ENCODE peak calls at places on chromosomes 7 and 10, in eight cellular contexts. M is ureter, D is GM04503, E is T follicular helper cell, H is Caki2, G is Right ventricle myocardium superior, Q is hepatocyte, P is AG09319. A is an unnamed sample.

GRCh38 chr10:119608316-119609155 is 11.8 kb upstream of the TIAL1 start:
- DNase-seq in M (peak; percentile 61), D (no peak), E (no peak), H (peak; percentile 28), G (peak; percentile 61), Q (peak; percentile 64), P (no peak), A (peak; percentile 48)

GRCh38 chr10:122487231-122487765 is 25.9 kb downstream of the HTRA1 start:
- DNase-seq in M (no peak), D (no peak), E (no peak), H (peak; percentile 71), G (peak; percentile 33), Q (no peak), P (peak; percentile 40), A (no peak)

GRCh38 chr7:73769481-73770001 is 529 bp downstream of the CLDN3 start:
- DNase-seq in M (no peak), D (no peak), E (no peak), H (no peak), G (no peak), Q (no peak), P (no peak), A (no peak)

GRCh38 chr7:116249969-116250553 is 39.7 kb downstream of the TES start:
- DNase-seq in M (no peak), D (no peak), E (no peak), H (no peak), G (no peak), Q (peak; percentile 17), P (no peak), A (no peak)

GRCh38 chr7:95867309-95867708 is 95.0 kb downstream of the DYNC1I1 start:
- DNase-seq in M (no peak), D (no peak), E (no peak), H (no peak), G (no peak), Q (no peak), P (no peak), A (no peak)

GRCh38 chr7:30658471-30659074 is 23.7 kb downstream of the CRHR2 start:
- DNase-seq in M (no peak), D (no peak), E (no peak), H (no peak), G (no peak), Q (no peak), P (no peak), A (no peak)

GRCh38 chr10:85786401-85786899 is 580.1 kb downstream of the GRID1 start:
- DNase-seq in M (no peak), D (no peak), E (no peak), H (no peak), G (no peak), Q (peak; percentile 62), P (no peak), A (no peak)

GRCh38 chr10:8719971-8720370 is 665.5 kb downstream of the GATA3 start:
- DNase-seq in M (no peak), D (no peak), E (no peak), H (no peak), G (no peak), Q (no peak), P (no peak), A (no peak)

GRCh38 chr10:121579656-121580055 is 18.6 kb downstream of the FGFR2 start:
- DNase-seq in M (no peak), D (no peak), E (no peak), H (no peak), G (no peak), Q (peak; percentile 60), P (no peak), A (no peak)

GRCh38 chr7:42736931-42737330 is 174.9 kb downstream of the C7orf25 start:
- DNase-seq in M (no peak), D (no peak), E (no peak), H (no peak), G (no peak), Q (no peak), P (no peak), A (no peak)

GRCh38 chr10:31977440-31978157 is 49.0 kb upstream of the ARHGAP12 start:
- DNase-seq in M (no peak), D (peak; percentile 60), E (no peak), H (peak; percentile 18), G (no peak), Q (no peak), P (peak; percentile 30), A (peak; percentile 94)

GRCh38 chr10:45155784-45156183 is 155.1 kb downstream of the ZNF22 start:
- DNase-seq in M (no peak), D (no peak), E (no peak), H (no peak), G (no peak), Q (no peak), P (no peak), A (no peak)

GRCh38 chr7:27647052-27647451 is 15.6 kb downstream of the HIBADH start:
- DNase-seq in M (no peak), D (no peak), E (no peak), H (peak; percentile 76), G (no peak), Q (no peak), P (no peak), A (no peak)

GRCh38 chr7:1403844-1404404 is 55.3 kb downstream of the MICALL2 start:
- DNase-seq in M (no peak), D (no peak), E (no peak), H (no peak), G (no peak), Q (peak; percentile 58), P (peak; percentile 14), A (no peak)

GRCh38 chr10:11631890-11632587 is 20.6 kb upstream of the USP6NL start:
- DNase-seq in M (no peak), D (no peak), E (no peak), H (no peak), G (no peak), Q (no peak), P (no peak), A (peak; percentile 38)

GRCh38 chr7:92598310-92598981 is 8.3 kb upstream of the FAM133B start:
- DNase-seq in M (no peak), D (no peak), E (no peak), H (no peak), G (no peak), Q (no peak), P (no peak), A (no peak)

GRCh38 chr10:2839081-2839725 is 228.1 kb upstream of the PFKP start:
- DNase-seq in M (no peak), D (no peak), E (no peak), H (peak; percentile 35), G (peak; percentile 53), Q (peak; percentile 49), P (no peak), A (peak; percentile 24)

GRCh38 chr10:94251098-94251497 is 111.6 kb downstream of the NOC3L start:
- DNase-seq in M (no peak), D (no peak), E (no peak), H (no peak), G (no peak), Q (no peak), P (no peak), A (no peak)

GRCh38 chr7:128209229-128210035 is 31.6 kb upstream of the LEP start:
- DNase-seq in M (peak; percentile 81), D (no peak), E (peak; percentile 52), H (peak; percentile 59), G (peak; percentile 75), Q (peak; percentile 89), P (peak; percentile 44), A (peak; percentile 79)

GRCh38 chr7:4189151-4189570 is 492.9 kb upstream of the FOXK1 start:
- DNase-seq in M (peak; percentile 94), D (no peak), E (no peak), H (peak; percentile 99), G (peak; percentile 90), Q (peak; percentile 79), P (no peak), A (peak; percentile 45)

GRCh38 chr7:110522751-110523200 is 568.2 kb upstream of the LRRN3 start:
- DNase-seq in M (no peak), D (no peak), E (no peak), H (peak; percentile 82), G (no peak), Q (peak; percentile 60), P (no peak), A (no peak)

GRCh38 chr10:72088879-72089585 is 681 bp upstream of the SPOCK2 start:
- DNase-seq in M (no peak), D (no peak), E (peak; percentile 52), H (no peak), G (peak; percentile 79), Q (no peak), P (no peak), A (no peak)

GRCh38 chr7:136594739-136595144 is 273.7 kb upstream of the CHRM2 start:
- DNase-seq in M (no peak), D (no peak), E (no peak), H (no peak), G (no peak), Q (peak; percentile 5), P (no peak), A (peak; percentile 11)